ENCODE peak calls at places on chromosomes 11 and 22, in four cellular contexts. S, V, Z and Y are unnamed samples.

GRCh38 chr11:29527391-29527936 is 489.4 kb downstream of the KCNA4 start:
- DNase-seq in S (peak), Z (no peak), V (no peak), Y (peak)

GRCh38 chr22:29217827-29218757 is 12.4 kb downstream of the EMID1 start:
- DNase-seq in Z (no peak), S (no peak), V (no peak), Y (no peak)

GRCh38 chr11:108912587-108912986 is 247.7 kb downstream of the DDX10 start:
- DNase-seq in Z (no peak), S (peak), V (no peak), Y (no peak)

GRCh38 chr11:57779275-57779674 is 17.7 kb downstream of the CTNND1 start:
- DNase-seq in Z (peak), S (peak), V (no peak), Y (peak)

GRCh38 chr11:35664977-35665441 is 2.4 kb downstream of the TRIM44 start:
- DNase-seq in S (peak), V (no peak), Z (no peak), Y (no peak)

GRCh38 chr11:30830666-30831065 is 244.5 kb upstream of the MPPED2 start:
- DNase-seq in S (no peak), V (no peak), Z (no peak), Y (no peak)

GRCh38 chr22:36238348-36239149 is 778 bp downstream of the APOL2 start:
- DNase-seq in V (no peak), S (no peak), Z (no peak), Y (no peak)

GRCh38 chr22:50267591-50268390 is 2.4 kb downstream of the MAPK11 start:
- DNase-seq in Z (peak), S (peak), V (no peak), Y (no peak)

GRCh38 chr11:61690706-61691377 is 10.7 kb downstream of the DAGLA start:
- DNase-seq in V (no peak), Z (no peak), S (no peak), Y (no peak)

GRCh38 chr11:18229501-18229900 is 7.1 kb downstream of the SAA4 start:
- DNase-seq in S (no peak), V (no peak), Z (no peak), Y (no peak)

DNA sequence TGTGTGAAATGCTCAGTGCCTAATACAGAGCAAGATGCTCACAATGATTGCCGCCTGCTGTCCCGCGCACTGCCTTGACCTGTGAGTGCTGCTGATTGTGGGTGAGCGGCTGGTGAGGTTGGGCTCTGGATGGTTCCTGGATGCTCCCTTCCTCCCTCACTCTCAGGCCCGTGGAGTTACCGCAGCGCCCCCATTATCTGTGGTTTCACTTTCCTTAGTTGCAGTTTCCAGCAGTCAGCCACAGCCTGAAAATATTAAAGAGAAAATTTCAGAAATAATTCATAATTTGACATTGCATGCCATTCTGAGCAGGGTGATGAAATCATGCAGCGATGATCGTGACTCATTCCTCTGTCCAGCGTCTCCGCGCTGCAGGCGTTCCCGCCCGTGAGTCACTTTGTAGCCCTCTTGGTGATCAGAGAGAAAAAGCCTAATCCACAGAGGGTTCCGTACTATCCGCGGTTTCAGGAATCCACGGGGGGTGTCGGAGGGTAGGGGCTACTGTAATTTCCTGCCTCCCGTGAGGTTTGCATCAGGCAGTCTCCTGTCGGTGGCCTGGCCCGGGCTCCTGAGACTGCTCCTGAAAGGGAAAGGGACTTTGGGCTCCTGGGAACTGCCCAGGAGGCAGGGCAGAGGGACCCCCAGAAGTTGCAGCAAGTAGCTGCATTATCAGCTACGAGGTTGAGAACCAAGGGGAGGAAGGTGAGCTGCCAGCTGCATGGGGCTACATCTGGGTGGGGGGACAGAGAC is 10.6 kb downstream of the RPL3 start:
- DNase-seq in S (peak), V (no peak), Z (peak), Y (peak)
- TF ChIP-seq CTCF in S (peak), V (no peak), Z (no peak), Y (no peak)

DNA sequence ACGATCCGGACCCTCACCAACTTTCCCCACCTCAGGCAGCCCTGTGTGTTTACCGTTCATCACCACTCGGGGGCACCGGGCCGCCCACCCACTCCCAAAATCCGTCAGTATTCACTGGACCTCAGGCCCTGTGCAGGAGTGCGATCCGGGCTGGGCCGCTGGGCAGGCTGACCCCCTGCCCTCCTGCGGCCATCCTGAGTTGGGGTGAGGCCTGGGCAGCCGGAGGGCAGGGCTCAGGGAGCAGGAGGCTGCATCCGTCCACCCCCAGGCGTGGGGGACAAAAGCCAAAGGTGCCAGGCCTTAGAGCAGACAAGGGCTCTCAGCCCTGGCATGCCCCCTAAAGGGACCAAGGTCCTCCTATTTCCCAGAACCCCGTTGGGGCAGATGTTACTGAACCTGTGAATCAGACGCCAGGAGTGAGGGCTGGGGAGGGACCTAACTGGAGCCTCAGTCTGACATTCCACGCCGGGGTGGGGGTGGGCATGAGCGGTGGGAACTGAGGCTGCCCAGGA is 16.8 kb upstream of the TMEM191C start:
- DNase-seq in V (no peak), S (no peak), Z (peak), Y (no peak)
- TF ChIP-seq CTCF in V (peak), S (no peak), Z (no peak), Y (no peak)

DNA sequence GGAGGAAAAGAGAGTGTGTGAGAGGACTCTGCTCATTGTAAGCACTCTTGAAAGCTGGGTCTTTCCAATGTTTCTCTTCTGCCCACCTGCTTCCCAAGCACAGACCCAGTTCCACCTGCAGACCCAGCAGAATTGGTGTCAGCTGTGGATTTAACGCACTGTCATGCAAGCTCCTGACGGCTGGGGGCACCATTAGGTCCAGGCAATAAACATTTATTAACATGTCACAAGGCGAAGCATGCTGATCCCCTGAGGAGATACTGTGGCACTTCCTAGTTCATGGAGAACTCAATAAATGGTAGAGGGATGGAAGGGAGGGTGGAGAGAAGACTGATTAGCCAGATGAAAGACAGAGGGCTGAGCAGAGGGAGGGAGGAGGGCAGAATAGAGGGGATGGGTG is 68.3 kb upstream of the TSPAN18 start:
- DNase-seq in Z (no peak), V (no peak), S (no peak), Y (peak)
- TF ChIP-seq CTCF in Z (no peak), V (peak), S (peak), Y (no peak)

GRCh38 chr11:111591187-111591960 is 10.9 kb upstream of the SIK2 start:
- DNase-seq in S (no peak), V (no peak), Z (no peak), Y (no peak)
- TF ChIP-seq CTCF in S (no peak), V (no peak), Z (no peak), Y (no peak)

DNA sequence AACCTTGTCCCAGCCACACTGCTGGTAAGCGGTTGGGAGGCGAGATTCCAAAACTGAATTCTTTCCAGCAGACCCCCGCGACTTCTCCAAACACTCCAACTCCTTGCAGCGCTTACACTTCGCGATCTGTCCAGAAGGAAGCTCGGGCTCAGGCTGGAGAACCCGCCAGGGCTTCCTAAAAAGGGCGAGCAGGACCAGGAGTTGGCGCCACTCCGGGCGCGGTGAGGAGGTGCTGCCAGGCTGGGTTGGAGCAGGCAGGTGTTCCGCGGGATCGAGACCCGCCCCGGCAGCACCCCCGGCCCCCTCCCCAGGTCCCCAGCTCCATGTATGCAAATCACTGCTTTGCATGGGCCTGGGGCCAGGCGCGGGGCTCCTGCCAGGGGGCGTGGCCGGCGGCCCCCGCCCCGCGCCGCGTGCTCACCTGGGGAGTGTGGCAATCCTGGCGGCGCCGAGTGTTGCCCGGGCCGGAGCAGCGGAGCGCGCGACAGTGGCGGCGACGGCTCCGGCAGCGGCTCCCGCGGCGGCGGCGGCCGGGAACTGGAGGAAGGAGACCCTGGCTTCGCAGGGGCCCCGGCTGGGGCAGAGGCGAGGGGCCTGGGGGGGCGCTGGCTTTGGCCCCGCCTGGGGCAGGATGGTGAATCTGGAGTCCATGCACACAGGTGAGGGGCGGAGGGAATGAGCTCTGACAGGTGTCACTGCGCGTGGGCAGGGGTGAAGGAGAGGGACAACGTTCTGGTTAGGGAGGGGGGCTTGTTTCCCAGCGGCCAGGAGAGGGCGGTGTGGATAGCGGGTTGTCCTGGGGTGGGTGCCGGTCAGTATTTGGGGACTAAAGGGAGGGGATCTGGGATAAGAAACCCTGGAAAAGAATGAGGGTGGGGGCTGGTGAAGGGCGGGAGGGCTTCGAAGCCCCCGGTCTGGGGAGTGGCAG is at the start of gene POU2F3:
- DNase-seq in S (no peak), Z (peak), V (no peak), Y (peak)
- TF ChIP-seq CTCF in S (peak), Z (no peak), V (peak), Y (peak)

GRCh38 chr11:119491753-119492455 is 68.9 kb upstream of the THY1 start:
- DNase-seq in Z (no peak), S (peak), V (no peak), Y (no peak)
- TF ChIP-seq CTCF in Z (no peak), S (peak), V (peak), Y (no peak)

GRCh38 chr11:22426915-22427314 is 88.7 kb downstream of the SLC17A6 start:
- DNase-seq in V (no peak), S (no peak), Z (no peak), Y (no peak)
- TF ChIP-seq CTCF in V (no peak), S (peak), Z (no peak), Y (no peak)

GRCh38 chr11:84719935-84720577 is 907.1 kb downstream of the DLG2 start:
- DNase-seq in V (no peak), Z (no peak), S (no peak), Y (no peak)

GRCh38 chr11:84714316-84714780 is 912.8 kb downstream of the DLG2 start:
- DNase-seq in Z (peak), S (peak), V (peak), Y (peak)
- TF ChIP-seq CTCF in Z (peak), S (peak), V (peak), Y (peak)

DNA sequence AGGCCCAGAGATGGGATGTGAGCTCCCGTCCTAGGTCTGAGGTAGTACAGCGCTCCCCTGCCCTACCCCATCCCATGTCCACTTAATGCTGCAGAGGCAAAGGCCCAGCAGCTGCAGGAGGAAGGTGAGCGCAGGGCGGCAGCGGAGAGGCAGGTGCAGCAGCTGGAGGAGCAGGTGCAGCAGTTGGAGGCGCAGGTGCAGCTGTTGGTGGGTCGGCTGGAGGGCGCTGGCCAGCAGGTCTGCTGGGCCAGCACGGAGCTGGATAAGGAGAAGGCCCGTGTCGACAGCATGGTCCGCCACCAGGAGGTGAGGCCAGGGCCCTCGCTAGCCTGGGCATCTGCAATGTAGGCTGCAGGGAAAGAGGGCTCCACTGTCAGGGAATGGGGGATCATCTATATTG is 15.2 kb downstream of the CCDC157 start:
- DNase-seq in V (no peak), S (no peak), Z (no peak), Y (no peak)
- TF ChIP-seq CTCF in V (no peak), S (no peak), Z (no peak), Y (no peak)

GRCh38 chr22:39935116-39935515 is 25.1 kb upstream of the TMA7B start:
- DNase-seq in Z (no peak), V (no peak), S (no peak), Y (no peak)

GRCh38 chr22:39932166-39932565 is 28.0 kb upstream of the TMA7B start:
- DNase-seq in S (no peak), V (no peak), Z (no peak), Y (no peak)

GRCh38 chr22:39931271-39931670 is 28.9 kb upstream of the TMA7B start:
- DNase-seq in Z (no peak), V (no peak), S (no peak), Y (no peak)

GRCh38 chr22:39933741-39934140 is 26.5 kb upstream of the TMA7B start:
- DNase-seq in S (no peak), V (no peak), Z (no peak), Y (no peak)

DNA sequence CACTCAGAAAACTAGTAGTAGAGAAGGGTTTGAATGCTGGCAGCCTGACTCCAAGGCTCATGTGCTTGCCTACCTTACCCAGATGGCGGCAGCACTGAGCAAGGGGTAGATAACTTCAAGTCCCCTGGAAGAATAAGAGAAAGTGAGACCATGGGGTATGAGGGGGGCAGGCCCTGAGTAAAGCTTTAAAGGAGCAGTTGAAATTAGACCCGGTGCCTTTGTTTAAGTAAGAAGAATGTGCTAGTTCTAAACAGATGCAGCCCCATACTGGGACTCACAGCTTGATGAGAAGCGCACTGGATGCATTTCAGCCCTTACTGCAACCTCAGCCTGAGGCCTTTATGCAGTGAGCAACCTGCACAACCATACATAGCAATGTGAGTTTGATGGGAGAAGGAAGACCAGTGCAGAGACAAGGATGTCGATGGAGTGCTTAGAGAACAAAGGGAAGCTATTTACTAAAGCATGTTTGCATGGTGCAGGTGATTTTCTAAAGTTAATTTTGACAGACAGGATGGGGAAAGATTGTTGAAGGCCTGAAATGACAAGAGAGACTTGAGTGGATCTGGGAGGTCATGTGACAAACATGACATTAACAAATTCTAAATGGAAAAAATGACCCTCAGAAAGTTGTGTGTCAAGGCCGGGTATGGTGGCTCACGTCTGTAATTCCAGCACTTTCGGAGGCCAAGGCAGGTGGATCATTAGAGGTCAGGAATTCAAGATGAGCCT is 27.1 kb upstream of the TMA7B start:
- DNase-seq in Z (peak), S (no peak), V (no peak), Y (peak)
- TF ChIP-seq CTCF in Z (peak), S (peak), V (peak), Y (peak)